ENCODE peak calls at places on chromosomes 6 and 20, in six cellular contexts. B is fibroblast of mammary gland; S is CD8-positive, alpha-beta T cell; X is GM12865; U is uterus; R is progenitor cell of endocrine pancreas. H is an unnamed sample.

GRCh38 chr20:51380401-51381385 is 161.8 kb downstream of the NFATC2 start:
- DNase-seq in B (no peak), S (no peak), X (peak; percentile 67), U (no peak), R (no peak), H (no peak)

GRCh38 chr6:106256201-106256968 is 69.2 kb downstream of the ATG5 start:
- DNase-seq in B (peak; percentile 82), S (no peak), X (no peak), U (no peak), R (no peak), H (no peak)

GRCh38 chr6:94636780-94637385 is 940.5 kb upstream of the MANEA start:
- DNase-seq in B (no peak), S (no peak), X (no peak), U (no peak), R (no peak), H (no peak)

GRCh38 chr20:6959900-6960312 is 192.4 kb downstream of the BMP2 start:
- DNase-seq in B (no peak), S (no peak), X (no peak), U (no peak), R (no peak), H (no peak)

GRCh38 chr6:43840490-43841218 is 70.6 kb downstream of the VEGFA start:
- DNase-seq in B (peak; percentile 60), S (no peak), X (no peak), U (no peak), R (no peak), H (no peak)

GRCh38 chr6:75602164-75602896 is 650 bp downstream of the SENP6 start:
- DNase-seq in B (peak; percentile 31), S (peak; percentile 39), X (peak; percentile 62), U (peak; percentile 39), R (peak; percentile 36), H (no peak)

GRCh38 chr20:41222299-41222698 is 85.0 kb downstream of the PLCG1 start:
- DNase-seq in B (no peak), S (no peak), X (no peak), U (no peak), R (no peak), H (no peak)

GRCh38 chr20:1803216-1804128 is 91.7 kb upstream of the SIRPA start:
- DNase-seq in B (peak; percentile 54), S (no peak), X (peak; percentile 61), U (no peak), R (peak; percentile 37), H (peak; percentile 66)

GRCh38 chr6:151900897-151901485 is 93.5 kb downstream of the ESR1 start:
- DNase-seq in B (no peak), S (no peak), X (no peak), U (no peak), R (no peak), H (no peak)

GRCh38 chr20:1003920-1004697 is 2.0 kb upstream of the RSPO4 start:
- DNase-seq in B (no peak), S (no peak), X (no peak), U (no peak), R (no peak), H (no peak)

GRCh38 chr20:62352402-62353288 is 14.5 kb downstream of the LAMA5 start:
- DNase-seq in B (peak; percentile 11), S (no peak), X (no peak), U (peak; percentile 83), R (no peak), H (no peak)

GRCh38 chr6:2743280-2744205 is 7.2 kb downstream of the MYLK4 start:
- DNase-seq in B (no peak), S (no peak), X (no peak), U (no peak), R (no peak), H (no peak)

GRCh38 chr6:150930816-150931215 is 65.3 kb downstream of the MTHFD1L start:
- DNase-seq in B (peak; percentile 92), S (no peak), X (no peak), U (no peak), R (no peak), H (no peak)

GRCh38 chr6:27293436-27294152 is 18.5 kb downstream of the POM121L2 start:
- DNase-seq in B (peak; percentile 75), S (no peak), X (peak; percentile 53), U (no peak), R (no peak), H (no peak)

GRCh38 chr6:90610671-90611542 is 24.0 kb upstream of the MAP3K7 start:
- DNase-seq in B (no peak), S (no peak), X (peak; percentile 47), U (peak; percentile 25), R (peak; percentile 36), H (peak; percentile 30)

GRCh38 chr6:111865049-111865585 is 8.1 kb downstream of the FYN start:
- DNase-seq in B (no peak), S (no peak), X (peak; percentile 29), U (no peak), R (no peak), H (no peak)

GRCh38 chr6:36285187-36285612 is 15.3 kb downstream of the PNPLA1 start:
- DNase-seq in B (no peak), S (no peak), X (no peak), U (no peak), R (no peak), H (no peak)

GRCh38 chr20:5031206-5031557 is 29.9 kb upstream of the SLC23A2 start:
- DNase-seq in B (no peak), S (no peak), X (no peak), U (no peak), R (no peak), H (no peak)

GRCh38 chr6:30725713-30726505 is 5.8 kb downstream of the TUBB start:
- DNase-seq in B (peak; percentile 69), S (no peak), X (peak; percentile 49), U (no peak), R (no peak), H (no peak)

GRCh38 chr20:18638768-18639167 is 50.9 kb downstream of the DTD1 start:
- DNase-seq in B (peak; percentile 13), S (no peak), X (no peak), U (no peak), R (no peak), H (no peak)

GRCh38 chr6:99151634-99152344 is 197.7 kb downstream of the FAXC start:
- DNase-seq in B (peak; percentile 33), S (no peak), X (peak; percentile 61), U (no peak), R (peak; percentile 36), H (no peak)

GRCh38 chr6:82679232-82679631 is 315.6 kb downstream of the TPBG start:
- DNase-seq in B (no peak), S (no peak), X (no peak), U (no peak), R (no peak), H (no peak)

GRCh38 chr6:11700118-11700718 is 78.4 kb downstream of the ADTRP start:
- DNase-seq in B (peak; percentile 72), S (no peak), X (peak; percentile 72), U (no peak), R (no peak), H (no peak)

GRCh38 chr6:47221565-47221964 is 88.1 kb downstream of the TNFRSF21 start:
- DNase-seq in B (no peak), S (no peak), X (no peak), U (no peak), R (no peak), H (no peak)

GRCh38 chr6:25024821-25025220 is 89.1 kb upstream of the RIPOR2 start:
- DNase-seq in B (no peak), S (no peak), X (no peak), U (no peak), R (no peak), H (no peak)

GRCh38 chr20:61956396-61957342 is 109.0 kb downstream of the TAF4 start:
- DNase-seq in B (peak; percentile 12), S (no peak), X (no peak), U (no peak), R (no peak), H (no peak)

GRCh38 chr6:155310596-155310995 is 3.7 kb downstream of the TFB1M start:
- DNase-seq in B (peak; percentile 72), S (no peak), X (no peak), U (no peak), R (no peak), H (no peak)

GRCh38 chr6:22631101-22631500 is 61.7 kb downstream of the HDGFL1 start:
- DNase-seq in B (no peak), S (no peak), X (peak; percentile 55), U (peak; percentile 59), R (no peak), H (no peak)

GRCh38 chr6:158565482-158566040 is 5.7 kb downstream of the TMEM181 start:
- DNase-seq in B (no peak), S (no peak), X (no peak), U (no peak), R (no peak), H (no peak)
- TF ChIP-seq CTCF in B (no peak), S (no peak), X (no peak), U (no peak), R (peak; percentile 32), H (no peak)

GRCh38 chr6:69729870-69730449 is 66.8 kb downstream of the LMBRD1 start:
- DNase-seq in B (peak; percentile 13), S (no peak), X (no peak), U (no peak), R (no peak), H (no peak)
- TF ChIP-seq CTCF in B (peak; percentile 20), S (peak; percentile 58), X (no peak), U (no peak), R (peak; percentile 58), H (no peak)

GRCh38 chr6:117906454-117906904 is 585 bp upstream of the SLC35F1 start:
- DNase-seq in B (no peak), S (no peak), X (peak; percentile 42), U (no peak), R (no peak), H (no peak)

GRCh38 chr6:117908246-117909107 is 1.4 kb downstream of the SLC35F1 start:
- DNase-seq in B (no peak), S (no peak), X (no peak), U (no peak), R (peak; percentile 28), H (no peak)

GRCh38 chr6:117907600-117908245 is 659 bp downstream of the SLC35F1 start:
- DNase-seq in B (no peak), S (no peak), X (no peak), U (no peak), R (peak; percentile 39), H (no peak)

GRCh38 chr6:117909638-117910037 is 2.6 kb downstream of the SLC35F1 start:
- DNase-seq in B (no peak), S (no peak), X (no peak), U (no peak), R (no peak), H (no peak)

GRCh38 chr6:117906905-117907599 is at the start of gene SLC35F1:
- DNase-seq in B (no peak), S (no peak), X (peak; percentile 46), U (no peak), R (peak; percentile 69), H (peak; percentile 17)
- TF ChIP-seq CTCF in B (peak; percentile 30), S (no peak), X (peak; percentile 37), U (peak; percentile 9), R (peak; percentile 71), H (no peak)

DNA sequence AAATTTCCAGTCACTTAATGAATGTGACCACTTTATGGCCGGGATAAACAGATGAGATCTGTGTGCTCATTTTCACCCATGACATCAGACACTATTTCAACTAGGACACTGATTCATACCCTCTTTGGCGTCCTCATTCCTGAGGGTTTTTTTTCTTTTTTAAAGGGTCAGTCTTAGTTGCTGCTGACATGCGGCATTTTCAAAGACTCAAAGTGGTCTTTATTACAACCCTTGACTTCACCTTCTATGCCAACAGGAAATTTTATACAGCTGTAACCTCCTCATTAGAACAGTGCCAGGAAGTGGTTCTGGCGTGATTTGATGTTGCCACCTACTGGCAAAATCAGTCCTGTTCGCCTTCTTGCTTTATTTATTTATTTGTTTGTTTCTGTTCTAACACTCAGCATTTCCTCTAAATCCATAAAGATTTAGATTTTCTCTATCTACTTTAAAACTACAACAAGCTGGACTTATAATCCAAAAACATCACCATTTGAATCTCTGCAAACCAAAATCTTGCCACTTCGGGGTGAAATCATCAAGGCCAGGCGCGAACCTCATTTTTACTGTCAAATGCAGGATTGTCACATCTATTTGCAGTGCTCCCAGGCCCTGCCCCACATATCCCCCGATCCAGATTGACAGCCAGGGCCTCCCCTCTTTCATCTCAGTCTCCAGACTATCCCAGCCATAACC is 77.7 kb downstream of the C6orf118 start:
- DNase-seq in B (peak; percentile 65), S (no peak), X (peak; percentile 27), U (no peak), R (no peak), H (no peak)
- TF ChIP-seq CTCF in B (peak; percentile 70), S (no peak), X (peak; percentile 28), U (no peak), R (peak; percentile 68), H (no peak)